ENCODE peak calls at places on chromosomes 12 and 14, in six cellular contexts. One of them, this sample, is unnamed.

GRCh38 chr12:32140867-32141266 is 34.2 kb downstream of the BICD1 start:
- DNase-seq in stimulated activated CD4-positive, alpha-beta T cell treated with anti-CD3 and anti-CD28 coated beads, Interleukin-4, amount 100 ng/mL, for 24 hours: no peak
- DNase-seq in choroid plexus epithelial cell: peak
- DNase-seq in right cardiac atrium: no peak
- DNase-seq in upper lobe of right lung: no peak
- DNase-seq in A549: no peak
- DNase-seq in this sample: no peak

GRCh38 chr14:94132285-94132887 is 3.0 kb upstream of the IFI27L2 start:
- DNase-seq in stimulated activated CD4-positive, alpha-beta T cell treated with anti-CD3 and anti-CD28 coated beads, Interleukin-4, amount 100 ng/mL, for 24 hours: peak
- DNase-seq in choroid plexus epithelial cell: peak
- DNase-seq in right cardiac atrium: no peak
- DNase-seq in upper lobe of right lung: no peak
- DNase-seq in A549: peak
- DNase-seq in this sample: no peak

GRCh38 chr14:49865431-49865859 is 12.9 kb upstream of the NEMF start:
- DNase-seq in stimulated activated CD4-positive, alpha-beta T cell treated with anti-CD3 and anti-CD28 coated beads, Interleukin-4, amount 100 ng/mL, for 24 hours: peak
- DNase-seq in choroid plexus epithelial cell: peak
- DNase-seq in right cardiac atrium: peak
- DNase-seq in upper lobe of right lung: peak
- DNase-seq in A549: peak
- DNase-seq in this sample: peak

GRCh38 chr12:18690653-18691052 is 47.2 kb downstream of the PLCZ1 start:
- DNase-seq in stimulated activated CD4-positive, alpha-beta T cell treated with anti-CD3 and anti-CD28 coated beads, Interleukin-4, amount 100 ng/mL, for 24 hours: no peak
- DNase-seq in choroid plexus epithelial cell: peak
- DNase-seq in right cardiac atrium: no peak
- DNase-seq in upper lobe of right lung: no peak
- DNase-seq in A549: peak
- DNase-seq in this sample: no peak

GRCh38 chr14:61929651-61930050 is 167.4 kb downstream of the SNAPC1 start:
- DNase-seq in stimulated activated CD4-positive, alpha-beta T cell treated with anti-CD3 and anti-CD28 coated beads, Interleukin-4, amount 100 ng/mL, for 24 hours: no peak
- DNase-seq in choroid plexus epithelial cell: no peak
- DNase-seq in right cardiac atrium: no peak
- DNase-seq in upper lobe of right lung: no peak
- DNase-seq in A549: no peak
- DNase-seq in this sample: no peak

GRCh38 chr12:67425394-67425793 is 156.2 kb downstream of the CAND1 start:
- DNase-seq in stimulated activated CD4-positive, alpha-beta T cell treated with anti-CD3 and anti-CD28 coated beads, Interleukin-4, amount 100 ng/mL, for 24 hours: no peak
- DNase-seq in choroid plexus epithelial cell: no peak
- DNase-seq in right cardiac atrium: no peak
- DNase-seq in upper lobe of right lung: no peak
- DNase-seq in A549: no peak
- DNase-seq in this sample: no peak

GRCh38 chr12:49231881-49232650 is 32.8 kb upstream of the TUBA1C start:
- DNase-seq in stimulated activated CD4-positive, alpha-beta T cell treated with anti-CD3 and anti-CD28 coated beads, Interleukin-4, amount 100 ng/mL, for 24 hours: no peak
- DNase-seq in choroid plexus epithelial cell: peak
- DNase-seq in right cardiac atrium: no peak
- DNase-seq in upper lobe of right lung: no peak
- DNase-seq in A549: no peak
- DNase-seq in this sample: no peak

GRCh38 chr12:47527816-47528215 is 178.0 kb downstream of the RPAP3 start:
- DNase-seq in stimulated activated CD4-positive, alpha-beta T cell treated with anti-CD3 and anti-CD28 coated beads, Interleukin-4, amount 100 ng/mL, for 24 hours: no peak
- DNase-seq in choroid plexus epithelial cell: peak
- DNase-seq in right cardiac atrium: no peak
- DNase-seq in upper lobe of right lung: no peak
- DNase-seq in A549: no peak
- DNase-seq in this sample: no peak

GRCh38 chr12:56461235-56462159 is 6.9 kb upstream of the SPRYD4 start:
- DNase-seq in stimulated activated CD4-positive, alpha-beta T cell treated with anti-CD3 and anti-CD28 coated beads, Interleukin-4, amount 100 ng/mL, for 24 hours: no peak
- DNase-seq in choroid plexus epithelial cell: peak
- DNase-seq in right cardiac atrium: no peak
- DNase-seq in upper lobe of right lung: no peak
- DNase-seq in A549: peak
- DNase-seq in this sample: no peak

GRCh38 chr12:47903927-47904646 is 707 bp downstream of the VDR start:
- DNase-seq in stimulated activated CD4-positive, alpha-beta T cell treated with anti-CD3 and anti-CD28 coated beads, Interleukin-4, amount 100 ng/mL, for 24 hours: peak
- DNase-seq in choroid plexus epithelial cell: peak
- DNase-seq in right cardiac atrium: peak
- DNase-seq in upper lobe of right lung: peak
- DNase-seq in A549: peak
- DNase-seq in this sample: peak

GRCh38 chr12:116964740-116965090 is 54.0 kb downstream of the FBXW8 start:
- DNase-seq in stimulated activated CD4-positive, alpha-beta T cell treated with anti-CD3 and anti-CD28 coated beads, Interleukin-4, amount 100 ng/mL, for 24 hours: no peak
- DNase-seq in choroid plexus epithelial cell: no peak
- DNase-seq in right cardiac atrium: no peak
- DNase-seq in upper lobe of right lung: no peak
- DNase-seq in A549: no peak
- DNase-seq in this sample: no peak

GRCh38 chr12:92055877-92056276 is 89.8 kb downstream of the BTG1 start:
- DNase-seq in stimulated activated CD4-positive, alpha-beta T cell treated with anti-CD3 and anti-CD28 coated beads, Interleukin-4, amount 100 ng/mL, for 24 hours: peak
- DNase-seq in choroid plexus epithelial cell: no peak
- DNase-seq in right cardiac atrium: no peak
- DNase-seq in upper lobe of right lung: no peak
- DNase-seq in A549: no peak
- DNase-seq in this sample: no peak

GRCh38 chr14:91264151-91265150 is 19.9 kb upstream of the GPR68 start:
- DNase-seq in stimulated activated CD4-positive, alpha-beta T cell treated with anti-CD3 and anti-CD28 coated beads, Interleukin-4, amount 100 ng/mL, for 24 hours: peak
- DNase-seq in choroid plexus epithelial cell: no peak
- DNase-seq in right cardiac atrium: peak
- DNase-seq in upper lobe of right lung: peak
- DNase-seq in A549: no peak
- DNase-seq in this sample: peak

GRCh38 chr14:63598821-63599220 is 42.9 kb downstream of the WDR89 start:
- DNase-seq in stimulated activated CD4-positive, alpha-beta T cell treated with anti-CD3 and anti-CD28 coated beads, Interleukin-4, amount 100 ng/mL, for 24 hours: no peak
- DNase-seq in choroid plexus epithelial cell: no peak
- DNase-seq in right cardiac atrium: no peak
- DNase-seq in upper lobe of right lung: no peak
- DNase-seq in A549: no peak
- DNase-seq in this sample: no peak

GRCh38 chr12:76310110-76310509 is 38.1 kb downstream of the BBS10 start:
- DNase-seq in stimulated activated CD4-positive, alpha-beta T cell treated with anti-CD3 and anti-CD28 coated beads, Interleukin-4, amount 100 ng/mL, for 24 hours: no peak
- DNase-seq in choroid plexus epithelial cell: peak
- DNase-seq in right cardiac atrium: no peak
- DNase-seq in upper lobe of right lung: no peak
- DNase-seq in A549: peak
- DNase-seq in this sample: no peak

GRCh38 chr12:70812124-70812523 is 108.4 kb downstream of the PTPRR start:
- DNase-seq in stimulated activated CD4-positive, alpha-beta T cell treated with anti-CD3 and anti-CD28 coated beads, Interleukin-4, amount 100 ng/mL, for 24 hours: no peak
- DNase-seq in choroid plexus epithelial cell: no peak
- DNase-seq in right cardiac atrium: no peak
- DNase-seq in upper lobe of right lung: no peak
- DNase-seq in A549: no peak
- DNase-seq in this sample: no peak

GRCh38 chr12:31215521-31216232 is 110.3 kb downstream of the SINHCAF start:
- DNase-seq in stimulated activated CD4-positive, alpha-beta T cell treated with anti-CD3 and anti-CD28 coated beads, Interleukin-4, amount 100 ng/mL, for 24 hours: no peak
- DNase-seq in choroid plexus epithelial cell: no peak
- DNase-seq in right cardiac atrium: peak
- DNase-seq in upper lobe of right lung: peak
- DNase-seq in A549: no peak
- DNase-seq in this sample: no peak

GRCh38 chr14:101365329-101366158 is 195.8 kb upstream of the DIO3 start:
- DNase-seq in stimulated activated CD4-positive, alpha-beta T cell treated with anti-CD3 and anti-CD28 coated beads, Interleukin-4, amount 100 ng/mL, for 24 hours: no peak
- DNase-seq in choroid plexus epithelial cell: no peak
- DNase-seq in right cardiac atrium: no peak
- DNase-seq in upper lobe of right lung: no peak
- DNase-seq in A549: no peak
- DNase-seq in this sample: no peak

GRCh38 chr12:51714666-51715065 is 123.6 kb downstream of the SCN8A start:
- DNase-seq in stimulated activated CD4-positive, alpha-beta T cell treated with anti-CD3 and anti-CD28 coated beads, Interleukin-4, amount 100 ng/mL, for 24 hours: no peak
- DNase-seq in choroid plexus epithelial cell: no peak
- DNase-seq in right cardiac atrium: no peak
- DNase-seq in upper lobe of right lung: no peak
- DNase-seq in A549: no peak
- DNase-seq in this sample: no peak

GRCh38 chr12:42482086-42482819 is 107.3 kb downstream of the PRICKLE1 start:
- DNase-seq in stimulated activated CD4-positive, alpha-beta T cell treated with anti-CD3 and anti-CD28 coated beads, Interleukin-4, amount 100 ng/mL, for 24 hours: no peak
- DNase-seq in choroid plexus epithelial cell: peak
- DNase-seq in right cardiac atrium: peak
- DNase-seq in upper lobe of right lung: peak
- DNase-seq in A549: no peak
- DNase-seq in this sample: peak

GRCh38 chr12:82425241-82425640 is 66.9 kb downstream of the METTL25 start:
- DNase-seq in stimulated activated CD4-positive, alpha-beta T cell treated with anti-CD3 and anti-CD28 coated beads, Interleukin-4, amount 100 ng/mL, for 24 hours: no peak
- DNase-seq in choroid plexus epithelial cell: peak
- DNase-seq in right cardiac atrium: no peak
- DNase-seq in upper lobe of right lung: no peak
- DNase-seq in A549: no peak
- DNase-seq in this sample: no peak

This sample was measured in ovary.